ENCODE peak calls at places on chromosomes 11 and 22, in seven cellular contexts. D is K562, I is suprapubic skin, F is stomach, A is SK-N-SH, E is transverse colon, C is esophagus muscularis mucosa. B is an unnamed sample.

GRCh38 chr22:37258005-37258790 is 14.1 kb upstream of the RAC2 start:
- DNase-seq in D (no peak), I (no peak), F (no peak), A (no peak), E (no peak), C (no peak), B (no peak)

GRCh38 chr11:100563541-100564280 is 123.4 kb upstream of the ARHGAP42 start:
- DNase-seq in D (no peak), I (no peak), F (no peak), A (no peak), E (no peak), C (no peak), B (no peak)

GRCh38 chr11:2097356-2097997 is 41.7 kb downstream of the IGF2 start:
- DNase-seq in D (no peak), I (peak), F (peak), A (no peak), E (peak), C (no peak), B (peak)

GRCh38 chr11:45275823-45276222 is 10.3 kb downstream of the SYT13 start:
- DNase-seq in D (no peak), I (no peak), F (no peak), A (no peak), E (no peak), C (no peak), B (no peak)

GRCh38 chr22:48250937-48251530 is 1488.6 kb downstream of the TBC1D22A start:
- DNase-seq in D (no peak), I (no peak), F (no peak), A (no peak), E (no peak), C (no peak), B (no peak)

GRCh38 chr11:56234155-56234554 is at the start of gene OR5T2:
- DNase-seq in D (no peak), I (no peak), F (no peak), A (no peak), E (no peak), C (no peak), B (no peak)

GRCh38 chr11:45917286-45917622 is 423 bp downstream of the PEX16 start:
- DNase-seq in D (no peak), I (no peak), F (no peak), A (no peak), E (peak), C (no peak), B (no peak)

GRCh38 chr11:119284344-119285157 is 32.4 kb downstream of the MCAM start:
- DNase-seq in D (peak), I (no peak), F (no peak), A (peak), E (no peak), C (no peak), B (no peak)

GRCh38 chr11:128653828-128654231 is 40.0 kb upstream of the FLI1 start:
- DNase-seq in D (no peak), I (peak), F (peak), A (no peak), E (peak), C (no peak), B (peak)

GRCh38 chr22:26783886-26784285 is 126.5 kb downstream of the MIAT start:
- DNase-seq in D (no peak), I (no peak), F (no peak), A (no peak), E (no peak), C (no peak), B (no peak)

GRCh38 chr11:119055901-119056300 is 1.1 kb downstream of the HYOU1 start:
- DNase-seq in D (no peak), I (no peak), F (no peak), A (peak), E (no peak), C (no peak), B (no peak)

GRCh38 chr11:65301491-65302329 is 13.0 kb upstream of the CDC42EP2 start:
- DNase-seq in D (peak), I (no peak), F (no peak), A (peak), E (peak), C (no peak), B (peak)

GRCh38 chr22:32909561-32910348 is 108.2 kb downstream of the TIMP3 start:
- DNase-seq in D (no peak), I (no peak), F (no peak), A (no peak), E (no peak), C (no peak), B (no peak)

GRCh38 chr11:104823638-104824037 is 74.6 kb downstream of the CASP12 start:
- DNase-seq in D (no peak), I (no peak), F (no peak), A (no peak), E (no peak), C (no peak), B (no peak)

GRCh38 chr22:33335611-33336279 is 277.6 kb upstream of the SYN3 start:
- DNase-seq in D (no peak), I (no peak), F (no peak), A (no peak), E (no peak), C (no peak), B (no peak)

GRCh38 chr11:34988294-34989255 is 72.2 kb downstream of the PDHX start:
- DNase-seq in D (no peak), I (no peak), F (no peak), A (no peak), E (no peak), C (no peak), B (no peak)

GRCh38 chr22:47041201-47042115 is 279.0 kb downstream of the TBC1D22A start:
- DNase-seq in D (no peak), I (no peak), F (no peak), A (no peak), E (no peak), C (no peak), B (no peak)

GRCh38 chr11:20621679-20622078 is 22.3 kb downstream of the SLC6A5 start:
- DNase-seq in D (no peak), I (no peak), F (no peak), A (no peak), E (no peak), C (no peak), B (no peak)

GRCh38 chr11:82004537-82005213 is 729.0 kb downstream of the FAM181B start:
- DNase-seq in D (no peak), I (no peak), F (no peak), A (no peak), E (no peak), C (no peak), B (no peak)

GRCh38 chr22:45709004-45709739 is 37.5 kb downstream of the ATXN10 start:
- DNase-seq in D (no peak), I (no peak), F (no peak), A (peak), E (no peak), C (no peak), B (no peak)

GRCh38 chr11:6357222-6357621 is 33.1 kb upstream of the SMPD1 start:
- DNase-seq in D (peak), I (peak), F (no peak), A (no peak), E (peak), C (no peak), B (peak)

GRCh38 chr11:125313271-125314222 is 149.0 kb downstream of the PKNOX2 start:
- DNase-seq in D (no peak), I (no peak), F (no peak), A (no peak), E (no peak), C (no peak), B (no peak)

GRCh38 chr22:43159484-43160178 is 8.3 kb downstream of the TSPO start:
- DNase-seq in D (no peak), I (no peak), F (peak), A (peak), E (peak), C (no peak), B (no peak)

GRCh38 chr11:64216879-64217278 is 9.1 kb downstream of the TRPT1 start:
- DNase-seq in D (no peak), I (no peak), F (no peak), A (peak), E (no peak), C (no peak), B (no peak)

GRCh38 chr11:109731451-109731850 is 309.5 kb downstream of the C11orf87 start:
- DNase-seq in D (no peak), I (no peak), F (no peak), A (no peak), E (no peak), C (no peak), B (no peak)

GRCh38 chr11:13233173-13233572 is 44.4 kb upstream of the BMAL1 start:
- DNase-seq in D (no peak), I (no peak), F (no peak), A (no peak), E (no peak), C (no peak), B (no peak)

GRCh38 chr22:24137595-24137994 is 43.7 kb upstream of the SUSD2 start:
- DNase-seq in D (no peak), I (no peak), F (no peak), A (no peak), E (no peak), C (no peak), B (no peak)

GRCh38 chr22:34354071-34354817 is 434.0 kb upstream of the LARGE1 start:
- DNase-seq in D (no peak), I (no peak), F (no peak), A (no peak), E (no peak), C (no peak), B (no peak)

GRCh38 chr11:102846292-102846691 is 2.9 kb upstream of the MMP3 start:
- DNase-seq in D (no peak), I (no peak), F (no peak), A (no peak), E (no peak), C (no peak), B (no peak)

GRCh38 chr22:26610072-26610958 is 7.5 kb downstream of the CRYBB1 start:
- DNase-seq in D (no peak), I (no peak), F (peak), A (no peak), E (peak), C (no peak), B (no peak)

GRCh38 chr22:23826510-23827350 is 12.1 kb downstream of the DERL3 start:
- DNase-seq in D (no peak), I (no peak), F (no peak), A (peak), E (no peak), C (no peak), B (no peak)

GRCh38 chr11:118901494-118902335 is 18.0 kb downstream of the CXCR5 start:
- DNase-seq in D (no peak), I (peak), F (no peak), A (no peak), E (no peak), C (no peak), B (peak)

GRCh38 chr11:2027710-2028109 is 30.1 kb upstream of the H19 start:
- DNase-seq in D (no peak), I (no peak), F (no peak), A (no peak), E (no peak), C (no peak), B (no peak)

GRCh38 chr22:31628969-31629723 is 32.9 kb downstream of the PISD start:
- DNase-seq in D (no peak), I (no peak), F (no peak), A (no peak), E (no peak), C (no peak), B (no peak)

GRCh38 chr11:71179877-71180276 is 72.5 kb downstream of the SHANK2 start:
- DNase-seq in D (no peak), I (no peak), F (no peak), A (no peak), E (peak), C (no peak), B (no peak)

GRCh38 chr11:64007629-64008282 is 21.5 kb downstream of the OTUB1 start:
- DNase-seq in D (peak), I (no peak), F (peak), A (peak), E (peak), C (peak), B (peak)

GRCh38 chr11:92413757-92414513 is 189.3 kb downstream of the FAT3 start:
- DNase-seq in D (no peak), I (no peak), F (no peak), A (no peak), E (no peak), C (no peak), B (no peak)

GRCh38 chr11:84398017-84398626 is 1112.0 kb upstream of the CCDC90B start:
- DNase-seq in D (no peak), I (no peak), F (no peak), A (peak), E (no peak), C (no peak), B (no peak)

DNA sequence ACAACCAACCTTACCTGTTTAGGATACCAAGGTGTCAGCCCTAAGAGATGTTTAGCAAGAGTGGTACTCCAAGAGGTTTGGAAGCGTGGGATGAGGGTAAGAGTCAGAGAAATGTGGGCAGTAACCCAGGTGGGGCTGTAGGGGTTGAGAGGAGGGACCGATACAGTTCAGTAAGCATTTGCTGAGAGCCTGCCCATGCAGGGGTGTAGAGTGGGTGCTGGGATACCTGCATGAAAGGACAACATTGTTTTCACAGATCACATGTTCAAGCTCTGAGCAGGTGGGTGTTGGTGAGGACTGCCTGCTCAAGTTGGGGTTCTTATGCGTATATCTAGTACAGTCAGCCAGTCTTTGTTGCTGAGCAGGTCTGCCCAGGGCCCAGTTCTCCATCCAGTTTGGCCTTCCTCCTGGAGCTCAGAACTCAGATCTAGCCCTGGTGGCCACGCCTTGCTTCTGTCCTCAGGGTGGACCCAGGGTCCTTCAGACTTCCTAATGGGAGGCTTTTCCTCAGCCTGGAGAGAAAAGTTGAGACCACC is 14.8 kb downstream of the PPFIBP2 start:
- DNase-seq in D (no peak), I (no peak), F (no peak), A (no peak), E (no peak), C (no peak), B (no peak)
- H3K27ac ChIP-seq in D (no peak), I (peak), F (no peak), A (no peak), E (no peak), C (no peak), B (no peak)

GRCh38 chr22:40651563-40652501 is 15.3 kb upstream of the MRTFA start:
- DNase-seq in D (peak), I (peak), F (peak), A (peak), E (peak), C (peak), B (peak)
- TF ChIP-seq EP300 in D (peak), I (no peak), F (peak), A (no peak), E (no peak), C (no peak), B (no peak)

DNA sequence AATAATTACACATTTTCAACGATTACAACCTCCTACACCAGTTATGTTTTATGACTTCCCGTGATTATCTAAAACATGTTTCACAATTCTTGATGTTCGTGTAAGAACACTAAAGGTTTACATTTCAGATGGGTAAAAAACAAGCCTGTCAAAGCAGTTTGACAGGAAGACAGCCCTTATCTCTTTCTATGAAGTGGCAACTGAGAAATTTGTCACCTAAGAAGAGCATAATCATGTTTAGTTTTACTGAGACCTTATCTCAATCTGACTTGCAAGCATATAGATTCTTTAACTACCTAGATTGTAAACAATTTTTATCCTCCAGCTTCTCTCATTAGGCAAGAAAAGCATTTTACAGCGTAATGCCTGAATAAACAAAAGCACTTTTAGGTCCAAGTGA is 218.4 kb upstream of the ZBED5 start:
- DNase-seq in D (no peak), I (no peak), F (no peak), A (no peak), E (no peak), C (no peak), B (no peak)
- TF ChIP-seq POLR2AphosphoS5 in D (no peak), I (no peak), F (no peak), A (no peak), E (no peak), C (no peak), B (no peak)

DNA sequence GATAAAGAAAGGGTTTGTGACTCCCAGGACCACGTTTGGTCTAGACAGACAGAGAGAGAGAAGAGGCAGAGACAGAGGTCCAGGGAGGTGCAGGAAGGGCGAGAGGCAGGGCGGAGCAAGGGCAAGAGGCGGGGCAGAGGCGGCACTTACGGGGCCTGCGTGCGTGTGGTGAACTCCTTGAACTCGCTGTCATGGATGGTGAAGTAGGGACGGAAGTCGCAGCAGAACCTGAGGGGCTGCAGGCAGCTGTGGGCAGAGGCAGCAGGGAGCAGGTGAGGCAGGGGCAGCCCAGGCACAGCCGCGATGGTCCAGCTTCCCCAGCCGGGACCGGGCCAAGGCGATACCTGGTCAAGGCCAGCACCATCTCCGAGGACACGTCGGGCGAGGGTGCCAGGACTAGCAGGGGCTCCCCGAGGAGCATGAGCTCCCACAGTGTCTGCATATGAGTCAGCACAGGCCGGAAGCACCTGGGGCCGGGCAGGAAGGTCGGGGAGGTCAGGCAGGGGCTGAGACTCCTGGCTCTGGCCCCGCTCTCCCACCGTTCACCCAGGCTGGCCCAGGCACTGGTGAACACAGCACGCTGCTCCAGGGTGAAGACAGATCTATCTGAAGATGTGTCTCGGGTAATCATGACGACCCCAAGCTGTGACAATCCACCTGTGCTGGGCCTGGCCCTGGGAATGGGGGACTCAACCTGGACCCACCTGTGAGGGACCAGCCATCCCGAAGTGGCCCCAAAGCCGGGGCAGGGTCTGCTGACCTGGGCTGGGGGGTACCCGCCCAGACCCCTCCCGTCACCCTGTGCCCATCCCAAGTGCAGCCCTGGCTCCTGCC is 7.2 kb upstream of the PLXNB2 start:
- DNase-seq in D (peak), I (peak), F (peak), A (peak), E (peak), C (no peak), B (peak)
- H3K27ac ChIP-seq in D (peak), I (no peak), F (peak), A (no peak), E (peak), C (peak), B (no peak)